ENCODE peak calls at places on chromosomes 4 and X, in nine cellular contexts. P is WERI-Rb-1, J is progenitor cell of endocrine pancreas, B is AG08395, L is activated T-cell treated with anti-CD3 and anti-CD28 coated beads for 48 hours, I is amygdala, M is NCI-H187 treated with DMSO at 0.1 percent for 48 hours, G is tibial artery, Q is heart left ventricle. U is an unnamed sample.

GRCh38 chrX:41634284-41634683 is 54.5 kb upstream of the GPR34 start:
- DNase-seq in P (no peak), J (no peak), B (no peak), L (no peak), I (no peak), M (no peak), G (peak), Q (no peak), U (no peak)

GRCh38 chr4:8525383-8526120 is 54.6 kb upstream of the GPR78 start:
- DNase-seq in P (no peak), J (no peak), B (peak), L (no peak), I (no peak), M (no peak), G (no peak), Q (peak), U (no peak)

GRCh38 chrX:11422529-11422857 is 129.3 kb downstream of the AMELX start:
- DNase-seq in P (no peak), J (no peak), B (no peak), L (no peak), I (no peak), M (no peak), G (no peak), Q (no peak), U (no peak)

GRCh38 chr4:15455290-15455689 is 14.4 kb upstream of the CC2D2A start:
- DNase-seq in P (no peak), J (no peak), B (peak), L (no peak), I (no peak), M (no peak), G (peak), Q (no peak), U (no peak)

GRCh38 chr4:150375025-150375424 is 206.9 kb upstream of the MAB21L2 start:
- DNase-seq in P (no peak), J (no peak), B (no peak), L (no peak), I (no peak), M (no peak), G (no peak), Q (no peak), U (no peak)

GRCh38 chr4:743463-744211 is 38.0 kb downstream of the PCGF3 start:
- DNase-seq in P (no peak), J (no peak), B (no peak), L (no peak), I (no peak), M (no peak), G (no peak), Q (no peak), U (peak)

GRCh38 chr4:77820836-77821561 is 1.8 kb upstream of the CNOT6L start:
- DNase-seq in P (no peak), J (no peak), B (peak), L (no peak), I (no peak), M (no peak), G (no peak), Q (no peak), U (no peak)

GRCh38 chr4:58553679-58554078 is 1443.5 kb upstream of the IGFBP7 start:
- DNase-seq in P (no peak), J (no peak), B (no peak), L (no peak), I (no peak), M (no peak), G (no peak), Q (no peak), U (no peak)

GRCh38 chr4:139768366-139768765 is 102.7 kb downstream of the MGST2 start:
- DNase-seq in P (no peak), J (no peak), B (peak), L (no peak), I (no peak), M (no peak), G (no peak), Q (no peak), U (no peak)

GRCh38 chr4:140612356-140612755 is 43.6 kb upstream of the UCP1 start:
- DNase-seq in P (no peak), J (no peak), B (no peak), L (no peak), I (no peak), M (no peak), G (no peak), Q (no peak), U (no peak)

GRCh38 chrX:49915352-49916222 is 6.8 kb upstream of the CLCN5 start:
- DNase-seq in P (peak), J (no peak), B (peak), L (peak), I (no peak), M (no peak), G (peak), Q (no peak), U (no peak)

GRCh38 chrX:102835504-102836146 is 101.4 kb upstream of the RAB40AL start:
- DNase-seq in P (peak), J (no peak), B (peak), L (no peak), I (no peak), M (no peak), G (no peak), Q (no peak), U (no peak)

GRCh38 chrX:49147907-49148306 is 14.7 kb upstream of the MAGIX start:
- DNase-seq in P (no peak), J (no peak), B (no peak), L (no peak), I (no peak), M (no peak), G (no peak), Q (no peak), U (no peak)

GRCh38 chrX:130772313-130773140 is 130.5 kb downstream of the ENOX2 start:
- DNase-seq in P (no peak), J (no peak), B (peak), L (no peak), I (no peak), M (peak), G (no peak), Q (no peak), U (no peak)

GRCh38 chrX:100674705-100675104 is 30.7 kb downstream of the SRPX2 start:
- DNase-seq in P (no peak), J (no peak), B (no peak), L (no peak), I (no peak), M (no peak), G (no peak), Q (no peak), U (no peak)

GRCh38 chr4:78669453-78669852 is 106.7 kb upstream of the BMP2K start:
- DNase-seq in P (no peak), J (no peak), B (no peak), L (no peak), I (no peak), M (no peak), G (no peak), Q (no peak), U (no peak)

GRCh38 chr4:8095956-8096689 is 62.5 kb downstream of the ABLIM2 start:
- DNase-seq in P (no peak), J (no peak), B (no peak), L (no peak), I (no peak), M (no peak), G (no peak), Q (peak), U (peak)

GRCh38 chr4:108492816-108493595 is 127.4 kb upstream of the RPL34 start:
- DNase-seq in P (peak), J (peak), B (no peak), L (peak), I (no peak), M (no peak), G (no peak), Q (no peak), U (no peak)

GRCh38 chr4:20352172-20352431 is 100.4 kb downstream of the SLIT2 start:
- DNase-seq in P (no peak), J (no peak), B (no peak), L (no peak), I (no peak), M (no peak), G (no peak), Q (no peak), U (no peak)

GRCh38 chr4:26055855-26056254 is 141.8 kb downstream of the SMIM20 start:
- DNase-seq in P (no peak), J (no peak), B (no peak), L (no peak), I (no peak), M (no peak), G (no peak), Q (no peak), U (no peak)

GRCh38 chrX:29231800-29232199 is 644.6 kb downstream of the IL1RAPL1 start:
- DNase-seq in P (no peak), J (no peak), B (peak), L (no peak), I (no peak), M (peak), G (no peak), Q (no peak), U (no peak)

GRCh38 chrX:154541896-154542722 is 4.5 kb downstream of the G6PD start:
- DNase-seq in P (no peak), J (no peak), B (peak), L (peak), I (peak), M (no peak), G (peak), Q (peak), U (peak)

GRCh38 chrX:53383376-53384087 is 38.9 kb downstream of the SMC1A start:
- DNase-seq in P (peak), J (no peak), B (no peak), L (no peak), I (no peak), M (no peak), G (no peak), Q (no peak), U (no peak)

GRCh38 chr4:47484169-47484568 is 906 bp upstream of the ATP10D start:
- DNase-seq in P (no peak), J (no peak), B (no peak), L (no peak), I (no peak), M (no peak), G (no peak), Q (no peak), U (no peak)

GRCh38 chr4:25775166-25775565 is 87.6 kb downstream of the SEL1L3 start:
- DNase-seq in P (no peak), J (no peak), B (peak), L (no peak), I (no peak), M (no peak), G (no peak), Q (no peak), U (no peak)

GRCh38 chrX:26914232-26914631 is 548.9 kb downstream of the PPP4R3C start:
- DNase-seq in P (no peak), J (no peak), B (no peak), L (no peak), I (no peak), M (no peak), G (no peak), Q (no peak), U (no peak)

GRCh38 chr4:15031993-15032660 is 29.8 kb downstream of the CPEB2 start:
- DNase-seq in P (no peak), J (no peak), B (peak), L (no peak), I (no peak), M (no peak), G (no peak), Q (no peak), U (no peak)

GRCh38 chr4:40843696-40844095 is 93.9 kb downstream of the NSUN7 start:
- DNase-seq in P (no peak), J (no peak), B (no peak), L (no peak), I (no peak), M (no peak), G (no peak), Q (no peak), U (no peak)

GRCh38 chr4:74874785-74875367 is 58.0 kb upstream of the PARM1 start:
- DNase-seq in P (peak), J (no peak), B (peak), L (no peak), I (peak), M (peak), G (peak), Q (no peak), U (no peak)

GRCh38 chr4:132614682-132615081 is 534.4 kb upstream of the PCDH10 start:
- DNase-seq in P (no peak), J (no peak), B (no peak), L (no peak), I (no peak), M (no peak), G (no peak), Q (no peak), U (no peak)

GRCh38 chrX:18291006-18291545 is 63.4 kb downstream of the SCML2 start:
- DNase-seq in P (no peak), J (no peak), B (no peak), L (no peak), I (no peak), M (no peak), G (no peak), Q (no peak), U (no peak)

GRCh38 chr4:94802091-94802490 is 44.3 kb downstream of the BMPR1B start:
- DNase-seq in P (no peak), J (no peak), B (no peak), L (no peak), I (no peak), M (no peak), G (no peak), Q (peak), U (no peak)

GRCh38 chr4:46820154-46820553 is 88.9 kb downstream of the COX7B2 start:
- DNase-seq in P (no peak), J (no peak), B (no peak), L (no peak), I (no peak), M (no peak), G (no peak), Q (no peak), U (no peak)

U was measured in Right ventricle myocardium inferior.